ENCODE peak calls at places on chromosomes 1 and 21, in six cellular contexts. One of them, this sample, is unnamed.

GRCh38 chr1:85628791-85629531 is 48.4 kb downstream of the CCN1 start:
- DNase-seq in MM.1S: no peak
- DNase-seq in GM23338: peak; percentile 67
- DNase-seq in PC-3: peak; percentile 86
- DNase-seq in hepatocyte: peak; percentile 54
- DNase-seq in neural progenitor cell: peak; percentile 54
- DNase-seq in this sample: no peak

GRCh38 chr21:36437745-36438128 is 42.2 kb downstream of the CLDN14 start:
- DNase-seq in GM23338: no peak
- DNase-seq in neural progenitor cell: no peak
- DNase-seq in hepatocyte: no peak
- DNase-seq in MM.1S: no peak
- DNase-seq in PC-3: peak; percentile 74
- DNase-seq in this sample: no peak

GRCh38 chr1:207186503-207186902 is 82.5 kb downstream of the C4BPA start:
- DNase-seq in MM.1S: no peak
- DNase-seq in hepatocyte: no peak
- DNase-seq in GM23338: no peak
- DNase-seq in neural progenitor cell: no peak
- DNase-seq in PC-3: peak; percentile 30
- DNase-seq in this sample: no peak

GRCh38 chr1:41870076-41870562 is 48.6 kb downstream of the HIVEP3 start:
- DNase-seq in PC-3: peak; percentile 79
- DNase-seq in GM23338: no peak
- DNase-seq in hepatocyte: no peak
- DNase-seq in MM.1S: no peak
- DNase-seq in neural progenitor cell: no peak
- DNase-seq in this sample: no peak

GRCh38 chr1:7418442-7419080 is 352.5 kb upstream of the VAMP3 start:
- DNase-seq in hepatocyte: no peak
- DNase-seq in GM23338: no peak
- DNase-seq in PC-3: no peak
- DNase-seq in neural progenitor cell: no peak
- DNase-seq in MM.1S: no peak
- DNase-seq in this sample: no peak

GRCh38 chr1:98018074-98018473 is 97.2 kb upstream of the DPYD start:
- DNase-seq in GM23338: no peak
- DNase-seq in MM.1S: no peak
- DNase-seq in hepatocyte: no peak
- DNase-seq in PC-3: no peak
- DNase-seq in neural progenitor cell: no peak
- DNase-seq in this sample: no peak

GRCh38 chr1:89041055-89041707 is 18.5 kb upstream of the GBP3 start:
- DNase-seq in GM23338: no peak
- DNase-seq in neural progenitor cell: no peak
- DNase-seq in MM.1S: no peak
- DNase-seq in PC-3: peak; percentile 90
- DNase-seq in hepatocyte: no peak
- DNase-seq in this sample: no peak

GRCh38 chr1:163824006-163824405 is 502.3 kb downstream of the NUF2 start:
- DNase-seq in neural progenitor cell: no peak
- DNase-seq in MM.1S: no peak
- DNase-seq in GM23338: no peak
- DNase-seq in PC-3: no peak
- DNase-seq in hepatocyte: no peak
- DNase-seq in this sample: no peak

GRCh38 chr1:10384219-10384618 is 14.6 kb upstream of the PGD start:
- DNase-seq in PC-3: no peak
- DNase-seq in hepatocyte: no peak
- DNase-seq in GM23338: no peak
- DNase-seq in neural progenitor cell: no peak
- DNase-seq in MM.1S: no peak
- DNase-seq in this sample: no peak

GRCh38 chr1:238404921-238405320 is 514.2 kb upstream of the ZP4 start:
- DNase-seq in GM23338: no peak
- DNase-seq in MM.1S: no peak
- DNase-seq in PC-3: no peak
- DNase-seq in hepatocyte: no peak
- DNase-seq in neural progenitor cell: no peak
- DNase-seq in this sample: no peak

GRCh38 chr1:238404506-238404905 is 513.8 kb upstream of the ZP4 start:
- DNase-seq in neural progenitor cell: no peak
- DNase-seq in MM.1S: no peak
- DNase-seq in PC-3: no peak
- DNase-seq in GM23338: no peak
- DNase-seq in hepatocyte: no peak
- DNase-seq in this sample: no peak

GRCh38 chr1:238408737-238409136 is 518.0 kb upstream of the ZP4 start:
- DNase-seq in neural progenitor cell: no peak
- DNase-seq in PC-3: no peak
- DNase-seq in GM23338: no peak
- DNase-seq in hepatocyte: no peak
- DNase-seq in MM.1S: no peak
- DNase-seq in this sample: no peak

GRCh38 chr1:238409191-238409846 is 518.6 kb upstream of the ZP4 start:
- DNase-seq in GM23338: no peak
- DNase-seq in neural progenitor cell: no peak
- DNase-seq in hepatocyte: no peak
- DNase-seq in PC-3: peak; percentile 54
- DNase-seq in MM.1S: no peak
- DNase-seq in this sample: no peak

GRCh38 chr1:238406098-238406497 is 515.4 kb upstream of the ZP4 start:
- DNase-seq in PC-3: no peak
- DNase-seq in hepatocyte: no peak
- DNase-seq in GM23338: no peak
- DNase-seq in neural progenitor cell: no peak
- DNase-seq in MM.1S: no peak
- DNase-seq in this sample: no peak
- TF ChIP-seq CTCF in PC-3: no peak
- TF ChIP-seq CTCF in hepatocyte: no peak
- TF ChIP-seq CTCF in GM23338: no peak
- TF ChIP-seq CTCF in neural progenitor cell: no peak
- TF ChIP-seq CTCF in MM.1S: no peak
- TF ChIP-seq CTCF in this sample: no peak

DNA sequence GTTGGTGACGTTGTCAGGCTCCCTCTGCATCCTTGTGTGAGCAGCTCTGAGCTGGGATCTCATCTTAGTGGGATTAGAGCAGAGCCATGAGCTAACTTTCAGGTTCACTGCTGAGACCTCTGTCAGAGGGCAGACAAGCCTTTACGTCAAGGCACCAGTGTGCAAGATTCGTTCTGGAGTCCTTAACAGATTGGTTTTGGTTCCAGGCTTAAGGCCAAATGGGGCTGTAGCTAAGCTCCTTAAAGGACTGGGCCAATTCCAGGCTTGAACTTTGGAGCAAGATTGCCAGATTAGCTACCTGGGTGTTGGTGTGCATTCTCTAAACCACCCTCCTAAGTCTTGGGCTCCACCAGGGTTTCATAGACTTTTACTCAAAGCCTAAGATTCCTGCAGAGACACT is 52.6 kb upstream of the PDC start:
- DNase-seq in GM23338: no peak
- DNase-seq in PC-3: no peak
- DNase-seq in neural progenitor cell: no peak
- DNase-seq in MM.1S: no peak
- DNase-seq in hepatocyte: no peak
- DNase-seq in this sample: no peak
- H2AFZ ChIP-seq in GM23338: no peak overlapping the region
- H2AFZ ChIP-seq in PC-3: no peak overlapping the region
- H2AFZ ChIP-seq in neural progenitor cell: no peak overlapping the region
- H2AFZ ChIP-seq in MM.1S: no peak overlapping the region
- H2AFZ ChIP-seq in hepatocyte: no peak overlapping the region
- H2AFZ ChIP-seq in this sample: no peak overlapping the region

GRCh38 chr1:4702927-4703326 is 48.5 kb downstream of the AJAP1 start:
- DNase-seq in PC-3: no peak
- DNase-seq in neural progenitor cell: no peak
- DNase-seq in MM.1S: no peak
- DNase-seq in GM23338: no peak
- DNase-seq in hepatocyte: no peak
- DNase-seq in this sample: no peak
- TF ChIP-seq EZH2phosphoT487 in PC-3: no peak
- TF ChIP-seq EZH2phosphoT487 in neural progenitor cell: no peak
- TF ChIP-seq EZH2phosphoT487 in MM.1S: no peak
- TF ChIP-seq EZH2phosphoT487 in GM23338: no peak
- TF ChIP-seq EZH2phosphoT487 in hepatocyte: no peak
- TF ChIP-seq EZH2phosphoT487 in this sample: no peak

DNA sequence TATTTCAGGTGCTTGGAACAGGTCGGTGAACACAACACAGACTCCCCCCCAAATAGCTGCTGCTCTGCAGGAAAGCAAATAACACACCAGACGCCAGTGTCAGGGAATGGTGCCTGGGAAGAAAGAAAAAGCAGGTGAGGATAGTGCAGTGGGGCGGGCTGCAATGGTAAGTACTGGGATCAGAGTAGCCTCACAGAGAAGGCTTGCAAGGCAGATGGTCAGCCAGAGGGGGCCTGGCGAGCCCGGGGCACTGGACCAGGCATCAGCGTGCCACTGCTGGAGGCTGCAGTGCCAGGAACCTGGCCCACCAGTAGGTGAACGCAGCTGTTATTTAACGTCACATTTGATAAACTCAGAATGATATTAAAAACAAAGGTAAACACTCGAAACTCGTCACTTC is 60.0 kb downstream of the POFUT2 start:
- DNase-seq in MM.1S: no peak
- DNase-seq in neural progenitor cell: no peak
- DNase-seq in hepatocyte: no peak
- DNase-seq in GM23338: peak; percentile 19
- DNase-seq in PC-3: no peak
- DNase-seq in this sample: no peak
- TF ChIP-seq CTCF in MM.1S: no peak
- TF ChIP-seq CTCF in neural progenitor cell: no peak
- TF ChIP-seq CTCF in hepatocyte: no peak
- TF ChIP-seq CTCF in GM23338: no peak
- TF ChIP-seq CTCF in PC-3: no peak
- TF ChIP-seq CTCF in this sample: no peak

DNA sequence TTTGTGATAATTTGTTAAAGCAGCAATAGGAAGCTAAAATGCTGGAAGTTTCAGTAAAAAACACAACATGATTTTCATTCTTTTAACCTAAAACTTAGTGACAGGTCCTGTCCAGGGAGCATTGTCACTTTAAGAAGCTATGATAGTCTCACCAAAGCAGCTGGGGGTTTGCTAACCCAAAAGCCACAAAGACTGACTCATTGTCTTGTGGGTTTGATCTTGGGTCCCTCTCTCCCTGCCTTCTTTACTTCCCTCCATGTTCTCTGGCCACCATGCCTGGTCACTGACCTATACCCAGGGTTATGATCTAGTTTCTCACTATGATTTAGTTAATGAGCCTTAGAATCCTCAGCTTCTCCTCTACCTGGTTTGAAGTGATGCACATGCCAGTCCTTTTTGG is 213.5 kb upstream of the PTGFR start:
- DNase-seq in hepatocyte: no peak
- DNase-seq in neural progenitor cell: no peak
- DNase-seq in GM23338: no peak
- DNase-seq in MM.1S: peak; percentile 56
- DNase-seq in PC-3: peak; percentile 74
- DNase-seq in this sample: no peak
- H2AFZ ChIP-seq in hepatocyte: no peak overlapping the region
- H2AFZ ChIP-seq in neural progenitor cell: no peak overlapping the region
- H2AFZ ChIP-seq in GM23338: no peak overlapping the region
- H2AFZ ChIP-seq in MM.1S: no peak overlapping the region
- H2AFZ ChIP-seq in PC-3: peak overlapping the region; percentile 34
- H2AFZ ChIP-seq in this sample: no peak overlapping the region

GRCh38 chr1:12057940-12058687 is 5.0 kb upstream of the TNFRSF8 start:
- DNase-seq in PC-3: no peak
- DNase-seq in hepatocyte: no peak
- DNase-seq in MM.1S: no peak
- DNase-seq in GM23338: no peak
- DNase-seq in neural progenitor cell: no peak
- DNase-seq in this sample: no peak

GRCh38 chr1:12060500-12060899 is 2.6 kb upstream of the TNFRSF8 start:
- DNase-seq in MM.1S: no peak
- DNase-seq in hepatocyte: no peak
- DNase-seq in neural progenitor cell: no peak
- DNase-seq in PC-3: no peak
- DNase-seq in GM23338: no peak
- DNase-seq in this sample: no peak

GRCh38 chr1:12059226-12059625 is 3.9 kb upstream of the TNFRSF8 start:
- DNase-seq in GM23338: no peak
- DNase-seq in hepatocyte: no peak
- DNase-seq in MM.1S: no peak
- DNase-seq in neural progenitor cell: no peak
- DNase-seq in PC-3: no peak
- DNase-seq in this sample: peak; percentile 35

GRCh38 chr1:12057382-12057781 is 5.7 kb upstream of the TNFRSF8 start:
- DNase-seq in MM.1S: no peak
- DNase-seq in GM23338: no peak
- DNase-seq in PC-3: no peak
- DNase-seq in neural progenitor cell: no peak
- DNase-seq in hepatocyte: no peak
- DNase-seq in this sample: no peak

GRCh38 chr1:12059722-12060464 is 3.2 kb upstream of the TNFRSF8 start:
- DNase-seq in MM.1S: peak; percentile 31
- DNase-seq in PC-3: no peak
- DNase-seq in neural progenitor cell: no peak
- DNase-seq in GM23338: no peak
- DNase-seq in hepatocyte: no peak
- DNase-seq in this sample: peak; percentile 48
- TF ChIP-seq EZH2phosphoT487 in MM.1S: no peak
- TF ChIP-seq EZH2phosphoT487 in PC-3: no peak
- TF ChIP-seq EZH2phosphoT487 in neural progenitor cell: no peak
- TF ChIP-seq EZH2phosphoT487 in GM23338: no peak
- TF ChIP-seq EZH2phosphoT487 in hepatocyte: no peak
- TF ChIP-seq EZH2phosphoT487 in this sample: no peak

DNA sequence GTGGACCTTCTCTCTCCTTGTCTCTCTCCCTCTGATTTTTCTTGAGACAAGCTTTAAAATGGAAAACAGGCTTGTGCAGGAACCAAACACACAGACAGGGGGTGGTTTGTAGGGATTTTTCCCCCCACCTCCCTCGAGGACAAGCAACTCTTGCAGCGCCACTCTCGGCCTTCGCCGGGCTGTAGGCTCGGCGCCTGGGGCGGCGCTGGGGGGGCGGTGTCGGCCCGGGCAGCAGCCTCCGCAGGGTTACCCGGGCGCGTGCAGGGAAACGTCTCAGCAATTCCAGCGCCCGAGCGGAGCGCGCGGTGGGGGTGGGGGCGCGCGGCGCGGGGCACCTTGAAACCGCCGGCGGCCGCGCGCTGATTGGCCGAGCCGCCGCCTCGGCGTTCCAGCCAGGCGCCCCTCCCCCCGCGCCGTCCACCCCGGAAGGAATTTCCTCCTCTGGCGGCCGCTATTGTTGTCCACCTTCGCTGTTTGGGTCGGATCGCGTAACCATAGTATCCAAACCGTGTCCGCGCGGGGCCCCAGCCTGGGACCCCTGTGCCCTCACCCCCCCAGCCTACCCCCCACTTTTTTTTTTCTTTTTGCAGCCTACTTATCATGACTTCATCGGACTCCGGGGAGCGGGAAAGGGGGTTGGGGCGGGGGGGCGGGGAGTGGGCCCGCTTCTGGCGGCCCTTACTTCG is 59.8 kb upstream of the ACOT11 start:
- DNase-seq in PC-3: peak; percentile 92
- DNase-seq in hepatocyte: peak; percentile 97
- DNase-seq in MM.1S: peak; percentile 86
- DNase-seq in GM23338: peak; percentile 96
- DNase-seq in neural progenitor cell: peak; percentile 98
- DNase-seq in this sample: peak; percentile 87
- TF ChIP-seq CTCF in PC-3: peak; percentile 9
- TF ChIP-seq CTCF in hepatocyte: peak; percentile 22
- TF ChIP-seq CTCF in MM.1S: no peak
- TF ChIP-seq CTCF in GM23338: peak; percentile 9
- TF ChIP-seq CTCF in neural progenitor cell: peak; percentile 27
- TF ChIP-seq CTCF in this sample: peak; percentile 34

GRCh38 chr1:203287109-203287893 is 18.0 kb upstream of the BTG2 start:
- DNase-seq in neural progenitor cell: no peak
- DNase-seq in PC-3: no peak
- DNase-seq in MM.1S: peak; percentile 99
- DNase-seq in hepatocyte: peak; percentile 55
- DNase-seq in GM23338: no peak
- DNase-seq in this sample: peak; percentile 96
- H2AFZ ChIP-seq in neural progenitor cell: peak overlapping the region; percentile 61
- H2AFZ ChIP-seq in PC-3: no peak overlapping the region
- H2AFZ ChIP-seq in MM.1S: peak overlapping the region; percentile 3
- H2AFZ ChIP-seq in hepatocyte: no peak overlapping the region
- H2AFZ ChIP-seq in GM23338: peak overlapping the region; percentile 91
- H2AFZ ChIP-seq in this sample: no peak overlapping the region